ENCODE peak calls at places on chromosomes 16 and 17, in six cellular contexts. H, Z, A, M, T and B are unnamed samples.

GRCh38 chr16:62036807-62037135 is 533 bp upstream of the CDH8 start:
- DNase-seq in A (no peak), H (no peak), M (no peak), Z (no peak), T (no peak), B (no peak)

GRCh38 chr16:5349661-5350060 is 252.1 kb upstream of the EEF2KMT start:
- DNase-seq in A (no peak), Z (no peak), H (no peak), T (no peak), M (no peak), B (no peak)

GRCh38 chr16:88305176-88305575 is 77.6 kb upstream of the ZNF469 start:
- DNase-seq in T (no peak), Z (no peak), M (no peak), H (no peak), A (no peak), B (no peak)

GRCh38 chr16:50696575-50697420 is 3.4 kb downstream of the NOD2 start:
- DNase-seq in T (no peak), A (no peak), Z (peak), M (peak), H (peak), B (peak)

GRCh38 chr16:23296994-23297393 is 5.1 kb upstream of the SCNN1B start:
- DNase-seq in Z (no peak), H (peak), A (no peak), M (no peak), T (peak), B (no peak)

GRCh38 chr17:68033636-68034451 is 1.7 kb upstream of the KPNA2 start:
- DNase-seq in T (no peak), H (peak), M (peak), A (no peak), Z (no peak), B (peak)

GRCh38 chr16:80347900-80348299 is 192.9 kb upstream of the DYNLRB2 start:
- DNase-seq in T (no peak), Z (peak), M (no peak), A (no peak), H (no peak), B (no peak)

GRCh38 chr17:44947461-44948314 is at the start of gene KIF18B:
- DNase-seq in H (peak), T (peak), A (peak), Z (peak), M (peak), B (peak)

GRCh38 chr17:14616508-14616907 is 315.6 kb downstream of the HS3ST3B1 start:
- DNase-seq in Z (no peak), A (no peak), T (no peak), H (peak), M (peak), B (peak)

GRCh38 chr17:82120148-82120547 is 22.1 kb upstream of the FASN start:
- DNase-seq in M (no peak), Z (no peak), T (no peak), A (no peak), H (peak), B (peak)

GRCh38 chr16:85169333-85170065 is 57.2 kb upstream of the CIBAR2 start:
- DNase-seq in M (no peak), T (no peak), H (peak), A (no peak), Z (no peak), B (peak)

GRCh38 chr17:76734080-76734840 is 2.9 kb downstream of the SRSF2 start:
- DNase-seq in T (no peak), A (no peak), Z (no peak), H (peak), M (peak), B (peak)

GRCh38 chr17:40558651-40559015 is 6.6 kb downstream of the CCR7 start:
- DNase-seq in T (no peak), M (no peak), H (no peak), Z (peak), A (no peak), B (no peak)

GRCh38 chr16:87240211-87241134 is 76.7 kb downstream of the C16orf95 start:
- DNase-seq in M (peak), Z (no peak), H (peak), A (no peak), T (no peak), B (peak)

GRCh38 chr17:46847204-46848191 is 3.9 kb upstream of the WNT9B start:
- DNase-seq in T (no peak), A (no peak), M (no peak), Z (no peak), H (no peak), B (no peak)

GRCh38 chr17:80652751-80653330 is 108.2 kb downstream of the RPTOR start:
- DNase-seq in A (no peak), Z (no peak), M (peak), H (peak), T (no peak), B (peak)

GRCh38 chr16:84828322-84828721 is 8.5 kb downstream of the CRISPLD2 start:
- DNase-seq in Z (no peak), T (no peak), M (no peak), H (no peak), A (no peak), B (no peak)